ENCODE peak calls at places on chromosomes 2 and 18, in four cellular contexts. P is GM12865, T is MCF 10A, N is GM13977. R is an unnamed sample.

GRCh38 chr2:43424262-43425207 is 171.3 kb downstream of the THADA start:
- DNase-seq in P (peak), T (no peak), N (no peak), R (no peak)

GRCh38 chr2:179966778-179967394 is 40.2 kb downstream of the CWC22 start:
- DNase-seq in P (no peak), T (no peak), N (no peak), R (no peak)

GRCh38 chr2:174587607-174588006 is 10.0 kb downstream of the WIPF1 start:
- DNase-seq in P (no peak), T (no peak), N (no peak), R (no peak)

GRCh38 chr2:73077424-73077795 is 5.9 kb upstream of the SFXN5 start:
- DNase-seq in P (no peak), T (no peak), N (no peak), R (no peak)

GRCh38 chr18:76697441-76697901 is 124.9 kb upstream of the ZNF236 start:
- DNase-seq in P (no peak), T (no peak), N (no peak), R (peak)

GRCh38 chr2:134668821-134669220 is 50.0 kb downstream of the TMEM163 start:
- DNase-seq in P (peak), T (no peak), N (no peak), R (no peak)

GRCh38 chr2:77232909-77233308 is 289.3 kb downstream of the LRRTM4 start:
- DNase-seq in P (no peak), T (no peak), N (no peak), R (no peak)

GRCh38 chr2:205885492-205886099 is 200.4 kb downstream of the INO80D start:
- DNase-seq in P (peak), T (peak), N (peak), R (peak)

GRCh38 chr2:197028230-197028629 is 101.7 kb upstream of the PGAP1 start:
- DNase-seq in P (no peak), T (peak), N (no peak), R (no peak)

GRCh38 chr2:38508311-38509039 is 94.3 kb downstream of the HNRNPLL start:
- DNase-seq in P (peak), T (peak), N (peak), R (peak)

GRCh38 chr18:76488190-76488589 is 6.9 kb downstream of the ZNF516 start:
- DNase-seq in P (no peak), T (no peak), N (no peak), R (no peak)

GRCh38 chr2:238654479-238654878 is 193.4 kb upstream of the TWIST2 start:
- DNase-seq in P (no peak), T (no peak), N (no peak), R (no peak)

GRCh38 chr2:183059561-183059960 is 19.0 kb upstream of the DUSP19 start:
- DNase-seq in P (no peak), T (peak), N (no peak), R (no peak)

GRCh38 chr2:17878222-17879136 is at the start of gene KCNS3:
- DNase-seq in P (peak), T (peak), N (peak), R (peak)

GRCh38 chr18:37419866-37420265 is 145.7 kb downstream of the CELF4 start:
- DNase-seq in P (no peak), T (no peak), N (no peak), R (no peak)

GRCh38 chr18:12304351-12305210 is 3.5 kb upstream of the TUBB6 start:
- DNase-seq in P (no peak), T (peak), N (no peak), R (no peak)

GRCh38 chr2:137254081-137254480 is 488.7 kb downstream of the THSD7B start:
- DNase-seq in P (no peak), T (no peak), N (no peak), R (no peak)

GRCh38 chr18:36179562-36180334 is 7.5 kb upstream of the MOCOS start:
- DNase-seq in P (no peak), T (peak), N (no peak), R (no peak)

GRCh38 chr2:230900336-230900995 is 24.6 kb downstream of the GPR55 start:
- DNase-seq in P (no peak), T (no peak), N (no peak), R (no peak)

GRCh38 chr18:28594034-28594433 is 417.1 kb upstream of the CDH2 start:
- DNase-seq in P (no peak), T (no peak), N (no peak), R (no peak)

GRCh38 chr2:223724831-223725230 is 112.6 kb downstream of the AP1S3 start:
- DNase-seq in P (no peak), T (no peak), N (no peak), R (no peak)

GRCh38 chr18:9860682-9861081 is 25.1 kb upstream of the TXNDC2 start:
- DNase-seq in P (no peak), T (no peak), N (no peak), R (no peak)

GRCh38 chr18:9861157-9861556 is 24.6 kb upstream of the TXNDC2 start:
- DNase-seq in P (peak), T (no peak), N (peak), R (no peak)

GRCh38 chr18:9858642-9859041 is 27.1 kb upstream of the TXNDC2 start:
- DNase-seq in P (no peak), T (no peak), N (no peak), R (no peak)

GRCh38 chr18:9861933-9862332 is 23.8 kb upstream of the TXNDC2 start:
- DNase-seq in P (peak), T (no peak), N (peak), R (no peak)

GRCh38 chr18:9859232-9859631 is 26.5 kb upstream of the TXNDC2 start:
- DNase-seq in P (no peak), T (no peak), N (no peak), R (no peak)
- TF ChIP-seq CTCF in P (no peak), T (no peak), N (no peak), R (no peak)

GRCh38 chr2:74954500-74954874 is 4.0 kb upstream of the POLE4 start:
- DNase-seq in P (no peak), T (no peak), N (no peak), R (no peak)

GRCh38 chr2:74953796-74954499 is 4.5 kb upstream of the POLE4 start:
- DNase-seq in P (no peak), T (no peak), N (no peak), R (no peak)

GRCh38 chr2:74959106-74959751 is 786 bp downstream of the POLE4 start:
- DNase-seq in P (peak), T (no peak), N (no peak), R (no peak)

GRCh38 chr2:74957886-74958276 is 562 bp upstream of the POLE4 start:
- DNase-seq in P (no peak), T (no peak), N (no peak), R (no peak)

GRCh38 chr2:74958277-74959105 is at the start of gene POLE4:
- DNase-seq in P (peak), T (peak), N (peak), R (peak)
- TF ChIP-seq CTCF in P (no peak), T (no peak), N (no peak), R (no peak)

GRCh38 chr2:132421198-132421780 is 4.7 kb downstream of the GPR39 start:
- DNase-seq in P (no peak), T (no peak), N (no peak), R (no peak)
- TF ChIP-seq CTCF in P (no peak), T (peak), N (no peak), R (no peak)

DNA sequence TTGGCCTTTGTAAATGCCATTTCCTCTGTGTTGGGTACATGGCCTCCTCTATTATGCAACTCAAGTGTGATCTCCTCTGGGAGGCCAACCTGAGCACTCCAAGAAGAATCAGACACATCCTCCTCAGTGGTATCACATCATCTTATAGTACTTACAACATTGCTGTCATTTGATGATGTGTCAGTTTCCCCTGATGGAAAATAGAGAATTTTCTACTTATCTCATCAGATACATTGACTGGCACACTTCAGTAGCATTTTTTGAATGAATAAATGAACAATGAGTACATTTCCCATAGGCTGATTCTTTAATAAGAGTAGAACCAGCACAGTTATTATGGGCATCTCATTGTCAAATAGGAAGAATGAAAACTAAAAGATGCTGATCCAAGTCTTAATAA is 86.6 kb upstream of the NXPH2 start:
- DNase-seq in P (no peak), T (no peak), N (no peak), R (no peak)
- TF ChIP-seq CTCF in P (no peak), T (no peak), N (no peak), R (no peak)

DNA sequence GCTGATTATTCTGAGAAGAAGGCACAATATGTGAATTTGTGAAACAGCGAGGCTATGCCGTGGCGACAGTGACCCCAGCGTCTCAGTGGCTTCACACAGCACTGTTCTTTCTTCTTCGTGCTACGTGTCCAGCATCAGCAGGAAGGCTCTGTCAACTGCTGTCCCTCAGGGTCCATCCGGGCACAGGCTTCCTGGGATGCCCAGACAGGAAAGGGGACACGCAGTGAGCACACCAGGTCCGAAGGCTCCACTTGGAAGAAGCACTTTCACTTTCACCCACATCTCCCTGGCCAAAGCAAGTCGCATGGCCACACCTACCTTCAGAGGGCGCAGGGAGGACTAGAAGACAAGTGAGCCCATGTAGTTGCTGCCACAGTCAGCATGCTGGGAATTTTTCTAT is 47.3 kb downstream of the PTGR3 start:
- DNase-seq in P (no peak), T (peak), N (peak), R (no peak)
- TF ChIP-seq CTCF in P (no peak), T (no peak), N (no peak), R (no peak)

GRCh38 chr18:74282359-74283254 is 9.2 kb downstream of the CYB5A start:
- DNase-seq in P (no peak), T (no peak), N (no peak), R (no peak)

GRCh38 chr18:74284501-74285004 is 7.2 kb downstream of the CYB5A start:
- DNase-seq in P (no peak), T (no peak), N (no peak), R (no peak)

GRCh38 chr18:74281639-74282358 is 10.0 kb downstream of the CYB5A start:
- DNase-seq in P (no peak), T (peak), N (no peak), R (no peak)

GRCh38 chr18:74283646-74284045 is 8.1 kb downstream of the CYB5A start:
- DNase-seq in P (no peak), T (no peak), N (no peak), R (no peak)

GRCh38 chr18:74283255-74283554 is 8.6 kb downstream of the CYB5A start:
- DNase-seq in P (no peak), T (no peak), N (no peak), R (no peak)
- TF ChIP-seq CTCF in P (no peak), T (no peak), N (no peak), R (no peak)

GRCh38 chr2:50635824-50636223 is 396.1 kb downstream of the NRXN1 start:
- DNase-seq in P (no peak), T (no peak), N (no peak), R (no peak)

DNA sequence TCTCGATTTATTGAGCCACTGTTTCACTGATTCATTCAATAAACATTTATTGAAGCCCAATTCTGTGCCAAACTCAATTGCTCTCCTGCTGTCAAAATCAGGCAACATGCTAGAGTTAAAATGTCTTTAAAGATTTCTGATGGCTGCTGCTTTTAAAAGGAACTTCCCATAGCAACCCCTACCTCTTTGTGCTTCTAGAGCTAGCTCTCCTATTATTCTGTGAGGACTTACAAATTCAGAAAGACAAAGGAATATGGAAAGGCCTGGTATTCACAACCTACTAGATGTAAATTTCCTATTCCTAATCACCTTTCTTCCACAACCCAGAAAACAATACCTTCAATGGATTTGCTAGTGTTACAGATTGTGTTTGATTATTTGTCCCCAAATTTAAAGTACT is 395.5 kb downstream of the NRXN1 start:
- DNase-seq in P (no peak), T (no peak), N (no peak), R (no peak)
- TF ChIP-seq CTCF in P (no peak), T (no peak), N (no peak), R (no peak)

GRCh38 chr18:66872277-66872676 is 268.4 kb upstream of the CDH19 start:
- DNase-seq in P (no peak), T (peak), N (peak), R (no peak)
- TF ChIP-seq CTCF in P (no peak), T (peak), N (peak), R (no peak)